ENCODE peak calls at places on chromosome X, in ten cellular contexts. One of them, this sample, is unnamed.

GRCh38 chrX:47560831-47561652 is at the start of gene ARAF:
- DNase-seq in HCT116: peak
- DNase-seq in GM04504: peak
- DNase-seq in RKO: peak
- DNase-seq in CD4-positive, alpha-beta T cell: peak
- DNase-seq in activated CD4-positive, alpha-beta T cell treated with anti-CD3 and anti-CD28 coated beads for 36 hours: peak
- DNase-seq in pancreas: peak
- DNase-seq in DMS 273 treated with DMSO at 0.1 percent for 48 hours: peak
- DNase-seq in GM12865: peak
- DNase-seq in NCI-H1694 treated with DMSO at 0.1 percent for 48 hours: peak
- DNase-seq in this sample: peak

GRCh38 chrX:24025741-24026402 is 1.1 kb downstream of the KLHL15 start:
- DNase-seq in HCT116: peak
- DNase-seq in GM04504: peak
- DNase-seq in RKO: peak
- DNase-seq in CD4-positive, alpha-beta T cell: no peak
- DNase-seq in activated CD4-positive, alpha-beta T cell treated with anti-CD3 and anti-CD28 coated beads for 36 hours: no peak
- DNase-seq in pancreas: peak
- DNase-seq in DMS 273 treated with DMSO at 0.1 percent for 48 hours: no peak
- DNase-seq in GM12865: peak
- DNase-seq in NCI-H1694 treated with DMSO at 0.1 percent for 48 hours: peak
- DNase-seq in this sample: no peak

GRCh38 chrX:154348114-154348531 is 26.3 kb downstream of the FLNA start:
- DNase-seq in HCT116: no peak
- DNase-seq in GM04504: no peak
- DNase-seq in RKO: peak
- DNase-seq in CD4-positive, alpha-beta T cell: no peak
- DNase-seq in activated CD4-positive, alpha-beta T cell treated with anti-CD3 and anti-CD28 coated beads for 36 hours: no peak
- DNase-seq in pancreas: no peak
- DNase-seq in DMS 273 treated with DMSO at 0.1 percent for 48 hours: no peak
- DNase-seq in GM12865: no peak
- DNase-seq in NCI-H1694 treated with DMSO at 0.1 percent for 48 hours: no peak
- DNase-seq in this sample: no peak

GRCh38 chrX:23656684-23657083 is 10.6 kb upstream of the PRDX4 start:
- DNase-seq in HCT116: no peak
- DNase-seq in GM04504: peak
- DNase-seq in RKO: no peak
- DNase-seq in CD4-positive, alpha-beta T cell: no peak
- DNase-seq in activated CD4-positive, alpha-beta T cell treated with anti-CD3 and anti-CD28 coated beads for 36 hours: no peak
- DNase-seq in pancreas: no peak
- DNase-seq in DMS 273 treated with DMSO at 0.1 percent for 48 hours: no peak
- DNase-seq in GM12865: no peak
- DNase-seq in NCI-H1694 treated with DMSO at 0.1 percent for 48 hours: no peak
- DNase-seq in this sample: no peak

GRCh38 chrX:12352922-12353321 is 214.6 kb downstream of the FRMPD4 start:
- DNase-seq in HCT116: no peak
- DNase-seq in GM04504: no peak
- DNase-seq in RKO: no peak
- DNase-seq in CD4-positive, alpha-beta T cell: no peak
- DNase-seq in activated CD4-positive, alpha-beta T cell treated with anti-CD3 and anti-CD28 coated beads for 36 hours: no peak
- DNase-seq in pancreas: no peak
- DNase-seq in DMS 273 treated with DMSO at 0.1 percent for 48 hours: no peak
- DNase-seq in GM12865: no peak
- DNase-seq in NCI-H1694 treated with DMSO at 0.1 percent for 48 hours: no peak
- DNase-seq in this sample: no peak

GRCh38 chrX:46715521-46715920 is 43.4 kb downstream of the SLC9A7 start:
- DNase-seq in HCT116: no peak
- DNase-seq in GM04504: no peak
- DNase-seq in RKO: no peak
- DNase-seq in CD4-positive, alpha-beta T cell: no peak
- DNase-seq in activated CD4-positive, alpha-beta T cell treated with anti-CD3 and anti-CD28 coated beads for 36 hours: no peak
- DNase-seq in pancreas: no peak
- DNase-seq in DMS 273 treated with DMSO at 0.1 percent for 48 hours: no peak
- DNase-seq in GM12865: no peak
- DNase-seq in NCI-H1694 treated with DMSO at 0.1 percent for 48 hours: no peak
- DNase-seq in this sample: no peak

GRCh38 chrX:16462912-16463311 is 187.0 kb upstream of the S100G start:
- DNase-seq in HCT116: no peak
- DNase-seq in GM04504: peak
- DNase-seq in RKO: no peak
- DNase-seq in CD4-positive, alpha-beta T cell: no peak
- DNase-seq in activated CD4-positive, alpha-beta T cell treated with anti-CD3 and anti-CD28 coated beads for 36 hours: no peak
- DNase-seq in pancreas: no peak
- DNase-seq in DMS 273 treated with DMSO at 0.1 percent for 48 hours: no peak
- DNase-seq in GM12865: no peak
- DNase-seq in NCI-H1694 treated with DMSO at 0.1 percent for 48 hours: no peak
- DNase-seq in this sample: no peak

GRCh38 chrX:135295238-135295943 is 13.9 kb upstream of the ETDC start:
- DNase-seq in HCT116: no peak
- DNase-seq in GM04504: no peak
- DNase-seq in RKO: no peak
- DNase-seq in CD4-positive, alpha-beta T cell: peak
- DNase-seq in activated CD4-positive, alpha-beta T cell treated with anti-CD3 and anti-CD28 coated beads for 36 hours: peak
- DNase-seq in pancreas: no peak
- DNase-seq in DMS 273 treated with DMSO at 0.1 percent for 48 hours: peak
- DNase-seq in GM12865: peak
- DNase-seq in NCI-H1694 treated with DMSO at 0.1 percent for 48 hours: no peak
- DNase-seq in this sample: peak

GRCh38 chrX:17741123-17741511 is 3.8 kb downstream of the SCML1 start:
- DNase-seq in HCT116: no peak
- DNase-seq in GM04504: no peak
- DNase-seq in RKO: no peak
- DNase-seq in CD4-positive, alpha-beta T cell: no peak
- DNase-seq in activated CD4-positive, alpha-beta T cell treated with anti-CD3 and anti-CD28 coated beads for 36 hours: no peak
- DNase-seq in pancreas: no peak
- DNase-seq in DMS 273 treated with DMSO at 0.1 percent for 48 hours: no peak
- DNase-seq in GM12865: no peak
- DNase-seq in NCI-H1694 treated with DMSO at 0.1 percent for 48 hours: no peak
- DNase-seq in this sample: no peak

GRCh38 chrX:75365243-75365975 is 91.5 kb downstream of the UPRT start:
- DNase-seq in HCT116: no peak
- DNase-seq in GM04504: no peak
- DNase-seq in RKO: no peak
- DNase-seq in CD4-positive, alpha-beta T cell: no peak
- DNase-seq in activated CD4-positive, alpha-beta T cell treated with anti-CD3 and anti-CD28 coated beads for 36 hours: no peak
- DNase-seq in pancreas: no peak
- DNase-seq in DMS 273 treated with DMSO at 0.1 percent for 48 hours: no peak
- DNase-seq in GM12865: no peak
- DNase-seq in NCI-H1694 treated with DMSO at 0.1 percent for 48 hours: no peak
- DNase-seq in this sample: no peak

GRCh38 chrX:134186362-134187121 is 50.4 kb upstream of the CCDC160 start:
- DNase-seq in HCT116: no peak
- DNase-seq in GM04504: no peak
- DNase-seq in RKO: no peak
- DNase-seq in CD4-positive, alpha-beta T cell: peak
- DNase-seq in activated CD4-positive, alpha-beta T cell treated with anti-CD3 and anti-CD28 coated beads for 36 hours: peak
- DNase-seq in pancreas: no peak
- DNase-seq in DMS 273 treated with DMSO at 0.1 percent for 48 hours: no peak
- DNase-seq in GM12865: peak
- DNase-seq in NCI-H1694 treated with DMSO at 0.1 percent for 48 hours: no peak
- DNase-seq in this sample: no peak

GRCh38 chrX:12984629-12985303 is 9.9 kb downstream of the TMSB4X start:
- DNase-seq in HCT116: peak
- DNase-seq in GM04504: no peak
- DNase-seq in RKO: no peak
- DNase-seq in CD4-positive, alpha-beta T cell: no peak
- DNase-seq in activated CD4-positive, alpha-beta T cell treated with anti-CD3 and anti-CD28 coated beads for 36 hours: peak
- DNase-seq in pancreas: peak
- DNase-seq in DMS 273 treated with DMSO at 0.1 percent for 48 hours: no peak
- DNase-seq in GM12865: peak
- DNase-seq in NCI-H1694 treated with DMSO at 0.1 percent for 48 hours: no peak
- DNase-seq in this sample: no peak

GRCh38 chrX:13064599-13065143 is 20.3 kb upstream of the FAM9C start:
- DNase-seq in HCT116: no peak
- DNase-seq in GM04504: peak
- DNase-seq in RKO: no peak
- DNase-seq in CD4-positive, alpha-beta T cell: no peak
- DNase-seq in activated CD4-positive, alpha-beta T cell treated with anti-CD3 and anti-CD28 coated beads for 36 hours: peak
- DNase-seq in pancreas: no peak
- DNase-seq in DMS 273 treated with DMSO at 0.1 percent for 48 hours: no peak
- DNase-seq in GM12865: no peak
- DNase-seq in NCI-H1694 treated with DMSO at 0.1 percent for 48 hours: no peak
- DNase-seq in this sample: no peak

GRCh38 chrX:155966876-155967275 is 30.6 kb upstream of the IL9R start:
- DNase-seq in HCT116: peak
- DNase-seq in GM04504: no peak
- DNase-seq in RKO: peak
- DNase-seq in CD4-positive, alpha-beta T cell: no peak
- DNase-seq in activated CD4-positive, alpha-beta T cell treated with anti-CD3 and anti-CD28 coated beads for 36 hours: peak
- DNase-seq in pancreas: no peak
- DNase-seq in DMS 273 treated with DMSO at 0.1 percent for 48 hours: peak
- DNase-seq in GM12865: peak
- DNase-seq in NCI-H1694 treated with DMSO at 0.1 percent for 48 hours: peak
- DNase-seq in this sample: peak

GRCh38 chrX:6640727-6641126 is 105.8 kb upstream of the VCX3A start:
- DNase-seq in HCT116: no peak
- DNase-seq in GM04504: no peak
- DNase-seq in RKO: no peak
- DNase-seq in CD4-positive, alpha-beta T cell: no peak
- DNase-seq in activated CD4-positive, alpha-beta T cell treated with anti-CD3 and anti-CD28 coated beads for 36 hours: no peak
- DNase-seq in pancreas: no peak
- DNase-seq in DMS 273 treated with DMSO at 0.1 percent for 48 hours: no peak
- DNase-seq in GM12865: no peak
- DNase-seq in NCI-H1694 treated with DMSO at 0.1 percent for 48 hours: no peak
- DNase-seq in this sample: no peak